ENCODE peak calls at places on chromosome 11, in seven cellular contexts. G, H, E, D, B, K and P are unnamed samples.

GRCh38 chr11:28924007-28924406 is 815.8 kb downstream of the METTL15 start:
- DNase-seq in E (no peak), B (no peak), K (no peak), G (no peak), H (no peak), D (no peak), P (no peak)

GRCh38 chr11:110907629-110908028 is 195.4 kb upstream of the ARHGAP20 start:
- DNase-seq in H (no peak), D (no peak), K (no peak), B (no peak), G (peak), E (no peak), P (peak)

GRCh38 chr11:45896392-45897068 is 10.5 kb downstream of the FREY1 start:
- DNase-seq in E (no peak), H (peak), D (no peak), K (no peak), B (no peak), G (no peak), P (no peak)

GRCh38 chr11:122788781-122789535 is 49.3 kb upstream of the CRTAM start:
- DNase-seq in K (no peak), E (no peak), D (no peak), G (no peak), H (no peak), B (no peak), P (no peak)

GRCh38 chr11:134730096-134730495 is 318.1 kb upstream of the B3GAT1 start:
- DNase-seq in G (no peak), H (no peak), D (no peak), K (no peak), E (no peak), B (no peak), P (no peak)

GRCh38 chr11:120057595-120058581 is 80.0 kb downstream of the TRIM29 start:
- DNase-seq in E (no peak), G (no peak), B (no peak), H (peak), D (peak), K (no peak), P (no peak)

GRCh38 chr11:102802341-102802740 is 4.4 kb upstream of the MMP1 start:
- DNase-seq in H (no peak), K (no peak), G (no peak), B (no peak), E (no peak), D (no peak), P (no peak)

GRCh38 chr11:117913736-117914397 is 15.3 kb downstream of the TMPRSS13 start:
- DNase-seq in E (no peak), H (no peak), G (no peak), B (no peak), K (no peak), D (peak), P (no peak)